ENCODE peak calls at places on chromosomes 3 and 15, in five cellular contexts. B is GM06990, J is AG04449, R is astrocyte of the spinal cord, E is cardiac fibroblast. P is an unnamed sample.

GRCh38 chr3:170864525-170865208 is 5.3 kb downstream of the RPL22L1 start:
- DNase-seq in J (no peak), B (no peak), E (no peak), R (no peak), P (no peak)

GRCh38 chr15:73369073-73369694 is 426 bp upstream of the HCN4 start:
- DNase-seq in B (no peak), E (no peak), R (no peak), J (no peak), P (no peak)

GRCh38 chr3:62833538-62833937 is 41.7 kb downstream of the CADPS start:
- DNase-seq in E (no peak), B (no peak), J (no peak), R (peak), P (no peak)

GRCh38 chr3:71551286-71551919 is 32.1 kb downstream of the FOXP1 start:
- DNase-seq in J (peak), E (peak), B (no peak), R (peak), P (no peak)

GRCh38 chr3:170037463-170038433 is at the start of gene GPR160:
- DNase-seq in B (peak), R (peak), J (no peak), E (peak), P (no peak)

GRCh38 chr3:141575879-141576743 is 89.3 kb downstream of the RASA2 start:
- DNase-seq in E (peak), J (no peak), B (peak), R (peak), P (peak)

GRCh38 chr3:4394048-4394447 is 73.0 kb downstream of the SUMF1 start:
- DNase-seq in E (peak), J (no peak), R (peak), B (no peak), P (no peak)

GRCh38 chr15:25883860-25884259 is 20.7 kb upstream of the ATP10A start:
- DNase-seq in B (no peak), J (peak), E (peak), R (peak), P (peak)

GRCh38 chr3:133476971-133477375 is 77.1 kb downstream of the BFSP2 start:
- DNase-seq in R (no peak), B (no peak), J (no peak), E (no peak), P (no peak)

GRCh38 chr3:65732060-65732933 is 306.4 kb downstream of the MAGI1 start:
- DNase-seq in J (no peak), R (peak), B (peak), E (peak), P (peak)

GRCh38 chr3:5197022-5197421 is 9.5 kb downstream of the EDEM1 start:
- DNase-seq in J (peak), B (no peak), E (peak), R (no peak), P (no peak)

GRCh38 chr3:39220551-39221530 is 28.4 kb upstream of the XIRP1 start:
- DNase-seq in J (no peak), E (no peak), B (no peak), R (no peak), P (no peak)

GRCh38 chr3:27127195-27127594 is 242.0 kb downstream of the NEK10 start:
- DNase-seq in J (no peak), E (no peak), R (no peak), B (no peak), P (no peak)

GRCh38 chr15:49155834-49156627 is 632 bp upstream of the COPS2 start:
- DNase-seq in E (peak), J (no peak), R (peak), B (no peak), P (no peak)

GRCh38 chr3:171351676-171352075 is 108.5 kb downstream of the TNIK start:
- DNase-seq in E (peak), R (peak), J (peak), B (no peak), P (peak)

GRCh38 chr3:97810779-97811390 is 10.9 kb upstream of the CRYBG3 start:
- DNase-seq in R (no peak), B (no peak), J (no peak), E (no peak), P (no peak)

GRCh38 chr3:29887450-29887849 is 606.6 kb downstream of the RBMS3 start:
- DNase-seq in E (no peak), J (peak), R (no peak), B (no peak), P (no peak)

GRCh38 chr3:120092444-120092843 is 1.8 kb downstream of the GSK3B start:
- DNase-seq in R (no peak), E (no peak), J (no peak), B (no peak), P (no peak)

GRCh38 chr15:60353245-60353940 is 44.4 kb downstream of the ANXA2 start:
- DNase-seq in J (no peak), E (no peak), B (no peak), R (peak), P (no peak)

GRCh38 chr3:42655331-42655888 is 1.9 kb downstream of the ZBTB47 start:
- DNase-seq in J (no peak), B (no peak), R (no peak), E (no peak), P (no peak)

GRCh38 chr3:114418724-114419543 is 125.1 kb downstream of the TIGIT start:
- DNase-seq in J (peak), R (peak), B (peak), E (peak), P (peak)

GRCh38 chr3:100629728-100630127 is 20.3 kb downstream of the ADGRG7 start:
- DNase-seq in R (no peak), E (no peak), B (no peak), J (no peak), P (no peak)

GRCh38 chr3:42702982-42703694 is 540 bp upstream of the HHATL start:
- DNase-seq in R (no peak), B (no peak), J (no peak), E (no peak), P (no peak)

GRCh38 chr3:45547764-45548683 is 46.5 kb upstream of the LIMD1 start:
- DNase-seq in E (peak), B (no peak), R (peak), J (no peak), P (peak)

GRCh38 chr3:105430460-105430859 is 63.8 kb downstream of the ALCAM start:
- DNase-seq in E (no peak), R (no peak), B (no peak), J (no peak), P (no peak)

GRCh38 chr15:59372352-59373211 is at the start of gene MYO1E:
- DNase-seq in B (peak), J (peak), R (peak), E (peak), P (peak)

GRCh38 chr3:24709921-24710320 is 215.3 kb upstream of the THRB start:
- DNase-seq in R (no peak), E (no peak), B (no peak), J (no peak), P (no peak)

GRCh38 chr3:42680806-42681205 is 4.5 kb upstream of the KLHL40 start:
- DNase-seq in B (no peak), E (no peak), J (no peak), R (no peak), P (no peak)

GRCh38 chr3:181457756-181458155 is 254.0 kb upstream of the SOX2 start:
- DNase-seq in B (no peak), R (no peak), E (no peak), J (no peak), P (no peak)

GRCh38 chr3:85476891-85477495 is 518.2 kb downstream of the CADM2 start:
- DNase-seq in R (no peak), J (no peak), E (no peak), B (no peak), P (peak)

GRCh38 chr3:11247362-11247761 is 24.8 kb upstream of the ATG7 start:
- DNase-seq in B (no peak), J (no peak), R (no peak), E (no peak), P (no peak)

GRCh38 chr15:94135748-94136147 is 95.6 kb upstream of the MCTP2 start:
- DNase-seq in E (no peak), J (no peak), B (no peak), R (no peak), P (no peak)

GRCh38 chr15:96720251-96720650 is 389.8 kb downstream of the NR2F2 start:
- DNase-seq in E (no peak), B (no peak), R (no peak), J (no peak), P (no peak)

GRCh38 chr15:80081390-80081789 is 21.9 kb downstream of the ZFAND6 start:
- DNase-seq in R (no peak), B (no peak), E (no peak), J (no peak), P (no peak)

GRCh38 chr3:5239602-5240001 is 52.1 kb downstream of the EDEM1 start:
- DNase-seq in J (no peak), R (peak), B (no peak), E (peak), P (no peak)

GRCh38 chr3:139318431-139318816 is 25.4 kb upstream of the MRPS22 start:
- DNase-seq in J (no peak), B (no peak), E (no peak), R (no peak), P (no peak)

GRCh38 chr3:59559721-59560514 is 510.1 kb upstream of the CFAP20DC start:
- DNase-seq in E (peak), B (no peak), J (peak), R (peak), P (peak)

GRCh38 chr3:106609666-106610301 is 741.0 kb upstream of the CBLB start:
- DNase-seq in E (peak), B (peak), J (peak), R (peak), P (peak)

GRCh38 chr3:48039487-48040190 is 23.4 kb upstream of the MAP4 start:
- DNase-seq in J (no peak), B (no peak), R (peak), E (peak), P (peak)

DNA sequence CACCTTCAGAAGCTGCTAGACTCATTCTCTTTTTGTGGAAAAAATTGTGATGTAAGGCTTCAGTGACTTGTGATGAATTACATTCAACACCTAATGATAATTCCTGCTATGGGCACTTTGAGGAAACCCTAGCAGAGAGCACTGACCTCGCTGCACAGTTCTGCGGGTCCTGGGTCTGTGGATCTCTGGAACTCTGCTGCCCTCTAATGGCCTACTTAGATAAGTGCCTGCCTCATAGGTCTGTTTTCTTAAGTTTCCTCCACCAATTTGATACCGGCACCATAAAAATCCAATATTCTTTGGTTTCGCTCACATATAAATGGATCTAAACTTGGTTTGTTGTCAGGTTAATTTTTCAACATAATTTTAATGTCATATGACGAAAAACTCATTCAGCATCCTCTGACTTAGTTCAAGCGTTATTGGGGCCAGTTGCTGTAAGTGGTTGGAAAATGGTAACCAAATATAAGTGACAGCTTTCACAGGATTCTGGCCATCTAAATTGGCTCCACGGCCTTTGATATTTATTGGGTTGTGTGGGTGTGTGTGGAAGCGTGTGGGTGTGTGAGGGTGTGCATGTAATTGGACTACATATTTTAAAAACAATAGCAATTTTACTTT is 10.4 kb downstream of the SLITRK3 start:
- DNase-seq in B (no peak), R (peak), E (peak), J (no peak), P (peak)
- TF ChIP-seq CTCF in B (peak), R (peak), E (peak), J (peak), P (peak)

DNA sequence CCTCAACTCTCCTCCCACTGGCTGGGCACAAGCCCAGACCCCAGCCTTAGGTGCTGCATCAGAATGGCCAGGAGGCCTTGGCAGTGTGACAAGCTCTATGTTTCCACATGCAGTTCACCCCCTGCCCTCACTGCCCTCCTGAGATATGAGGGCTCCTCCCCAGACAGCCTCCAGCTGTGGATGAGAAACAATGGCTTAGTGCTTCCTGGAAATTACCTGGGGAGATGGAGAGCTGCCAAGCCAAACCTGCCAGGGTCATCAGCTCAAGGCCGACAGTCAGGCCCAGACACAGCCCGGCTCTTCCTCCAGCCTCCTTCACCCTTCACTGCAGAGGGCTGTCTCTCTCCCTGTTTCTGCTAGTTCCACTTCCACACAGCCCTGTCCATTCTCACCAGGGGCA is 76.3 kb downstream of the MYLK start:
- DNase-seq in B (no peak), R (no peak), J (no peak), E (peak), P (no peak)
- H3K4me3 ChIP-seq in B (no peak), R (no peak), J (no peak), E (no peak), P (no peak)

GRCh38 chr3:18774319-18774877 is 349.3 kb upstream of the SATB1 start:
- DNase-seq in B (no peak), E (no peak), R (no peak), J (no peak), P (no peak)
- TF ChIP-seq CTCF in B (no peak), E (no peak), R (no peak), J (no peak), P (no peak)

DNA sequence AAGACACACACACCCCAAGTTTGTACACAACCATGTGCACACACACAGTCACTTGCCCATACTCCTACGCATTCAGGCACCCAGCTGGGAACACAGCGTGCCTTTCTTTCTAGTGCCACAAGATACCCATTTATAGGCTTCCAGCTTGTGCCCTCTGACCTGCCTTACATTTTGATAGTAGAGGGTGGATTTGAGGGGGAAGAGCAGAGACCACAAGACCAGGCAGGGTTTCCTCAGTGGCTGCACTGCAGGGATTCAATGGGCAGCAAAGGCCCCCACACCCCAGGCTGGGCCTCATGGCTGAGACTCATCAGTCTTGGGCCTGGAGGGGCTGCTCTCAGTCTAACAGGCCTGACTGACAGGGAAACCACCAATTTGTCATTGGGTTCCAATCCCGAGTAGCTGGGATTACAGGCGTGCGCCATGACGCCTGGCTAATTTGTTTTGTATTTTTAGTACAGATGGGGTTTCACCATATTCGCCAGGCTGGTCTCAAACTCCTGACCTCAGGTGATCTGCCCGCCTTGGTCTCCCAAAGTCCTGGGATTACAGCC is 18.8 kb upstream of the ANKDD1A start:
- DNase-seq in E (no peak), J (no peak), R (no peak), B (peak), P (no peak)
- H3K4me3 ChIP-seq in E (no peak), J (no peak), R (no peak), B (peak), P (no peak)

GRCh38 chr3:159322322-159322939 is 520.6 kb downstream of the MFSD1 start:
- DNase-seq in J (no peak), E (peak), R (no peak), B (peak), P (no peak)
- TF ChIP-seq CTCF in J (peak), E (peak), R (peak), B (peak), P (peak)

P was measured in astrocyte of the cerebellum.